ENCODE peak calls at places on chromosomes 4 and X, in four cellular contexts. E is AG04450, O is MM.1S, J is cardiac fibroblast. N is an unnamed sample.

GRCh38 chr4:77220841-77221613 is 64.0 kb downstream of the CCNG2 start:
- DNase-seq in E (no peak), O (no peak), J (peak; percentile 91), N (no peak)

GRCh38 chr4:154529737-154530136 is 20.5 kb downstream of the PLRG1 start:
- DNase-seq in E (no peak), J (peak; percentile 7), O (no peak), N (no peak)

GRCh38 chr4:47342796-47343195 is 120.7 kb downstream of the COMMD8 start:
- DNase-seq in O (no peak), E (no peak), J (no peak), N (no peak)

GRCh38 chr4:67713531-67714247 is 12.7 kb upstream of the UBA6 start:
- DNase-seq in E (no peak), O (no peak), J (no peak), N (no peak)

GRCh38 chr4:178632415-178632814 is 1190.2 kb upstream of the AGA start:
- DNase-seq in E (no peak), J (no peak), O (no peak), N (no peak)

GRCh38 chr4:115234405-115235093 is 121.1 kb upstream of the NDST4 start:
- DNase-seq in J (no peak), O (peak; percentile 25), E (no peak), N (no peak)

GRCh38 chr4:140358281-140358680 is 15.2 kb upstream of the SCOC start:
- DNase-seq in O (no peak), J (no peak), E (no peak), N (no peak)

GRCh38 chrX:110021180-110022022 is 18.5 kb downstream of the TMEM164 start:
- DNase-seq in J (peak; percentile 69), O (no peak), E (peak; percentile 37), N (no peak)

GRCh38 chr4:167119392-167119791 is 114.9 kb downstream of the SPOCK3 start:
- DNase-seq in O (no peak), J (no peak), E (no peak), N (no peak)

GRCh38 chr4:36237366-36238353 is 6.7 kb downstream of the ARAP2 start:
- DNase-seq in J (no peak), E (no peak), O (no peak), N (no peak)

GRCh38 chrX:39890807-39891206 is 207.0 kb downstream of the BCOR start:
- DNase-seq in E (no peak), J (no peak), O (no peak), N (no peak)

GRCh38 chr4:153785830-153786721 is 2.8 kb downstream of the SFRP2 start:
- DNase-seq in E (no peak), O (peak; percentile 39), J (peak; percentile 52), N (no peak)

GRCh38 chrX:122835886-122836285 is 348.2 kb upstream of the GRIA3 start:
- DNase-seq in J (no peak), O (no peak), E (no peak), N (no peak)

GRCh38 chr4:4488405-4489404 is 53.1 kb downstream of the STX18 start:
- DNase-seq in O (peak; percentile 83), E (peak; percentile 56), J (peak; percentile 87), N (peak; percentile 75)

GRCh38 chr4:6548201-6548881 is 26.6 kb upstream of the MAN2B2 start:
- DNase-seq in O (no peak), J (peak; percentile 57), E (no peak), N (no peak)

GRCh38 chrX:40012800-40013682 is 84.7 kb downstream of the BCOR start:
- DNase-seq in E (no peak), J (peak; percentile 69), O (peak; percentile 80), N (no peak)

GRCh38 chr4:19693949-19694597 is 557.6 kb upstream of the SLIT2 start:
- DNase-seq in O (no peak), E (no peak), J (peak; percentile 52), N (no peak)

GRCh38 chrX:1389181-1389992 is 2.5 kb downstream of the SLC25A6 start:
- DNase-seq in O (no peak), E (no peak), J (no peak), N (no peak)

GRCh38 chr4:151583188-151583587 is 174.2 kb downstream of the FHIP1A start:
- DNase-seq in O (no peak), J (no peak), E (no peak), N (no peak)

GRCh38 chr4:122759639-122760310 is 27.3 kb downstream of the BBS12 start:
- DNase-seq in J (peak; percentile 50), E (no peak), O (no peak), N (no peak)

GRCh38 chr4:18075823-18076433 is 54.4 kb upstream of the LCORL start:
- DNase-seq in J (no peak), E (no peak), O (peak; percentile 50), N (no peak)

GRCh38 chr4:3765271-3766206 is 646 bp upstream of the ADRA2C start:
- DNase-seq in O (no peak), E (no peak), J (peak; percentile 30), N (no peak)

GRCh38 chr4:102717448-102718092 is 43.2 kb downstream of the MANBA start:
- DNase-seq in O (no peak), J (no peak), E (no peak), N (no peak)

GRCh38 chr4:40283968-40284367 is 51.2 kb upstream of the CHRNA9 start:
- DNase-seq in O (no peak), E (no peak), J (no peak), N (no peak)

GRCh38 chr4:140603286-140603685 is 34.5 kb upstream of the UCP1 start:
- DNase-seq in E (no peak), O (no peak), J (no peak), N (no peak)

GRCh38 chr4:139278956-139279722 is 886 bp downstream of the MGARP start:
- DNase-seq in J (no peak), E (no peak), O (no peak), N (no peak)

GRCh38 chr4:2789351-2789750 is 3.5 kb upstream of the SH3BP2 start:
- DNase-seq in O (no peak), J (no peak), E (no peak), N (no peak)

GRCh38 chr4:141711211-141711610 is 74.8 kb downstream of the IL15 start:
- DNase-seq in O (no peak), J (peak; percentile 64), E (no peak), N (no peak)

GRCh38 chr4:38601244-38601915 is 62.6 kb upstream of the KLF3 start:
- DNase-seq in E (peak; percentile 21), O (no peak), J (peak; percentile 76), N (no peak)

GRCh38 chrX:72554448-72555140 is 18.0 kb downstream of the HDAC8 start:
- DNase-seq in E (no peak), J (no peak), O (no peak), N (no peak)

GRCh38 chr4:146381263-146381872 is 140.4 kb downstream of the SLC10A7 start:
- DNase-seq in J (no peak), O (no peak), E (no peak), N (no peak)

GRCh38 chr4:53861856-53862610 is 202.4 kb downstream of the CHIC2 start:
- DNase-seq in E (peak; percentile 88), O (no peak), J (peak; percentile 84), N (peak; percentile 92)

GRCh38 chr4:54779797-54780196 is 122.0 kb downstream of the KIT start:
- DNase-seq in J (no peak), E (no peak), O (no peak), N (no peak)

GRCh38 chr4:24798036-24798610 is 2.8 kb downstream of the SOD3 start:
- DNase-seq in E (no peak), J (no peak), O (no peak), N (no peak)

GRCh38 chrX:30880058-30880457 is 9.0 kb downstream of the TAB3 start:
- DNase-seq in J (no peak), O (no peak), E (no peak), N (no peak)

GRCh38 chrX:30885136-30885535 is 3.9 kb downstream of the TAB3 start:
- DNase-seq in J (no peak), O (no peak), E (no peak), N (no peak)

GRCh38 chrX:30881390-30881789 is 7.7 kb downstream of the TAB3 start:
- DNase-seq in O (no peak), J (no peak), E (no peak), N (no peak)

GRCh38 chrX:30881797-30882196 is 7.3 kb downstream of the TAB3 start:
- DNase-seq in E (no peak), J (no peak), O (no peak), N (no peak)

GRCh38 chrX:30883141-30883540 is 5.9 kb downstream of the TAB3 start:
- DNase-seq in J (no peak), E (no peak), O (no peak), N (no peak)
- H3K4me3 ChIP-seq in J (no peak overlapping the region), E (no peak overlapping the region), O (no peak overlapping the region), N (no peak overlapping the region)

DNA sequence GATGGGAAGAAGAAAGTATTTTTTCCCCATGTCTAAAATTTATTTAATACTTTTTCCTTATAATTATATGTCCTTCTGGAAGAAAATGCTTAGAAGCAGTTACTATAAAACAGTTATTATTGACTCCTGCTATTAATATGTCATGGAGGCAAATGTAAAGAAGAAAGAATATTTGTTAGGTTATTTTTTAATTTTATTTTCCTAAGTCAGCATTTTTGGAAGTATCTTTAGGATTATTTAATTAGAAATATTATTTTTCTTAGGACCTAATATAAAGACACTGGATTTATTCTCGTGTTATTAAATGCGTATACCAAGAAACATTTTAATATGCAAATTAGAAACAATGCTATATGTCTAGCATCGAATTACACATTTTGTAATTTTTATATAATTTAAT is 687.7 kb downstream of the TRAM1L1 start:
- DNase-seq in E (no peak), O (no peak), J (no peak), N (no peak)
- TF ChIP-seq CTCF in E (no peak), O (no peak), J (no peak), N (no peak)

GRCh38 chr4:175703956-175704600 is 108.0 kb downstream of the GPM6A start:
- DNase-seq in J (no peak), E (no peak), O (no peak), N (no peak)
- H3K4me3 ChIP-seq in J (no peak overlapping the region), E (no peak overlapping the region), O (no peak overlapping the region), N (no peak overlapping the region)

GRCh38 chr4:69830529-69831269 is 29.2 kb downstream of the SULT1E1 start:
- DNase-seq in J (peak; percentile 49), E (no peak), O (peak; percentile 76), N (peak; percentile 21)
- TF ChIP-seq CTCF in J (no peak), E (no peak), O (peak; percentile 46), N (no peak)